ENCODE peak calls at places on chromosomes 11 and 22, in four cellular contexts. Z is GM23338; S is fibroblast of lung; I is CD8-positive, alpha-beta T cell. E is an unnamed sample.

GRCh38 chr11:114416441-114416928 is 16.0 kb downstream of the RBM7 start:
- DNase-seq in Z (no peak), S (peak; percentile 80), I (no peak), E (no peak)

GRCh38 chr11:113189909-113190667 is 124.3 kb upstream of the TTC12 start:
- DNase-seq in Z (no peak), S (peak; percentile 97), I (no peak), E (no peak)

GRCh38 chr22:17910561-17911311 is 113.6 kb downstream of the MICAL3 start:
- DNase-seq in Z (peak; percentile 68), S (peak; percentile 90), I (no peak), E (no peak)

GRCh38 chr11:35540526-35540925 is 15.1 kb upstream of the PAMR1 start:
- DNase-seq in Z (no peak), S (peak; percentile 66), I (no peak), E (no peak)

GRCh38 chr11:2510626-2511402 is 66.0 kb downstream of the KCNQ1 start:
- DNase-seq in Z (no peak), S (no peak), I (no peak), E (peak; percentile 54)

GRCh38 chr11:38839076-38839475 is 2241.0 kb upstream of the RAG2 start:
- DNase-seq in Z (no peak), S (no peak), I (no peak), E (no peak)

GRCh38 chr11:11677672-11678356 is 56.0 kb upstream of the GALNT18 start:
- DNase-seq in Z (no peak), S (no peak), I (no peak), E (no peak)

GRCh38 chr22:45224988-45225731 is 15.5 kb downstream of the KIAA0930 start:
- DNase-seq in Z (no peak), S (no peak), I (no peak), E (no peak)

GRCh38 chr11:30879322-30880020 is 293.3 kb upstream of the MPPED2 start:
- DNase-seq in Z (no peak), S (no peak), I (no peak), E (no peak)

GRCh38 chr22:37675930-37676571 is 615 bp downstream of the LGALS1 start:
- DNase-seq in Z (peak; percentile 26), S (peak; percentile 25), I (no peak), E (no peak)

GRCh38 chr11:106091480-106092123 is 14.1 kb downstream of the AASDHPPT start:
- DNase-seq in Z (no peak), S (peak; percentile 88), I (no peak), E (no peak)

GRCh38 chr11:18650859-18651557 is 16.9 kb upstream of the SPTY2D1 start:
- DNase-seq in Z (peak; percentile 94), S (peak; percentile 18), I (no peak), E (no peak)

GRCh38 chr11:126567419-126567818 is 211.9 kb downstream of the ST3GAL4 start:
- DNase-seq in Z (no peak), S (no peak), I (no peak), E (no peak)

GRCh38 chr22:40567106-40567505 is 69.4 kb downstream of the MRTFA start:
- DNase-seq in Z (no peak), S (peak; percentile 81), I (no peak), E (no peak)

GRCh38 chr11:34632105-34632780 is 11.3 kb downstream of the EHF start:
- DNase-seq in Z (no peak), S (no peak), I (no peak), E (no peak)

GRCh38 chr11:65353900-65354264 is 669 bp upstream of the TIGD3 start:
- DNase-seq in Z (no peak), S (no peak), I (no peak), E (no peak)

GRCh38 chr22:23743303-23743705 is 7.6 kb downstream of the ZNF70 start:
- DNase-seq in Z (no peak), S (no peak), I (no peak), E (no peak)

GRCh38 chr22:39205344-39206021 is 39.3 kb downstream of the PDGFB start:
- DNase-seq in Z (no peak), S (peak; percentile 57), I (peak; percentile 18), E (peak; percentile 59)

GRCh38 chr11:18617688-18618340 is 16.3 kb downstream of the SPTY2D1 start:
- DNase-seq in Z (no peak), S (peak; percentile 75), I (no peak), E (no peak)

GRCh38 chr11:128417607-128418324 is 169.6 kb downstream of the ETS1 start:
- DNase-seq in Z (no peak), S (peak; percentile 95), I (no peak), E (no peak)

GRCh38 chr11:5210376-5210885 is 9.9 kb upstream of the OR51V1 start:
- DNase-seq in Z (no peak), S (no peak), I (no peak), E (no peak)

GRCh38 chr11:130076774-130077481 is 7.2 kb downstream of the APLP2 start:
- DNase-seq in Z (peak; percentile 47), S (no peak), I (no peak), E (no peak)

GRCh38 chr11:126109941-126110731 is 47.5 kb upstream of the CDON start:
- DNase-seq in Z (no peak), S (peak; percentile 83), I (no peak), E (no peak)

GRCh38 chr11:57644748-57645715 is 4.7 kb downstream of the YPEL4 start:
- DNase-seq in Z (peak; percentile 97), S (peak; percentile 55), I (peak; percentile 74), E (no peak)

GRCh38 chr22:32788884-32789624 is 12.5 kb upstream of the TIMP3 start:
- DNase-seq in Z (no peak), S (peak; percentile 81), I (no peak), E (no peak)

GRCh38 chr11:2537896-2538855 is 93.4 kb downstream of the KCNQ1 start:
- DNase-seq in Z (no peak), S (no peak), I (no peak), E (peak; percentile 74)

GRCh38 chr11:76690736-76691135 is 20.2 kb upstream of the LRRC32 start:
- DNase-seq in Z (no peak), S (no peak), I (no peak), E (no peak)

GRCh38 chr11:86118201-86118600 is 49.3 kb upstream of the PICALM start:
- DNase-seq in Z (no peak), S (no peak), I (no peak), E (no peak)

GRCh38 chr11:32029721-32030120 is 61.2 kb upstream of the RCN1 start:
- DNase-seq in Z (no peak), S (peak; percentile 34), I (no peak), E (no peak)

GRCh38 chr11:122601131-122602125 is 54.1 kb upstream of the UBASH3B start:
- DNase-seq in Z (no peak), S (peak; percentile 86), I (no peak), E (no peak)

GRCh38 chr11:69115586-69116560 is 39.9 kb upstream of the SMIM38 start:
- DNase-seq in Z (no peak), S (peak; percentile 34), I (no peak), E (peak; percentile 82)

GRCh38 chr11:72451836-72452376 is 17.6 kb upstream of the CLPB start:
- DNase-seq in Z (no peak), S (no peak), I (no peak), E (no peak)

GRCh38 chr11:28146123-28146751 is 38.0 kb downstream of the METTL15 start:
- DNase-seq in Z (no peak), S (peak; percentile 95), I (no peak), E (no peak)

GRCh38 chr11:110077866-110078325 is 15.3 kb upstream of the ZC3H12C start:
- DNase-seq in Z (peak; percentile 6), S (peak; percentile 71), I (no peak), E (no peak)

DNA sequence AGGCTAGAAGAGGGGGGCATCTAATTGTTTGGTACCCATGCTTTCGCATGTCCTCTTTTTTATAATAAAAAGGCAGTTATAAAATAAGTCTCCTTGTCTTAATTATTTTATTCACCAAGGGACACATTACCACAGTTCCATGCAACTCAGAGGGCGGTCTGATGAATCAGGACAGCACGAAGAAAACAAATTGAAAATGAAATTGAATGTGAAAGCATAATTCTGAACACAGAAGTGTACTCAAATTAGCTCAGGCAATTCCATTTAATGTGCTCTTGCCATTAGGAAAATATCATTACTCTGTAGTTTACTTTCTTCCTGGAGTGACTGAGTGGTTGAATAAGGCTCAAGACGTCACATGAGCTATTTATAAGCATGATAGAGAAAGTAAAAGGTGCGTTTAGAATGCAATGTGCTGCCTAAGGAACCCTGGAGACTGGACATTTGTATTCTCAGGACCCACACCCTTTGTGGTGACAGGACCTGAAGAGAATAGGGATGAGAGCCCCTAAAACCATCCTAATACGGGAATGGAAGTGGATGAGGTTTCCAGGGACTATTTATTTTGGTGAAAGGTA is 59.6 kb downstream of the MTNR1B start:
- DNase-seq in Z (no peak), S (no peak), I (no peak), E (no peak)
- TF ChIP-seq CTCF in Z (no peak), S (no peak), I (no peak), E (no peak)

GRCh38 chr22:36577019-36577418 is 48.1 kb upstream of the EIF3D start:
- DNase-seq in Z (no peak), S (peak; percentile 96), I (no peak), E (no peak)
- TF ChIP-seq CTCF in Z (no peak), S (no peak), I (no peak), E (peak; percentile 30)

DNA sequence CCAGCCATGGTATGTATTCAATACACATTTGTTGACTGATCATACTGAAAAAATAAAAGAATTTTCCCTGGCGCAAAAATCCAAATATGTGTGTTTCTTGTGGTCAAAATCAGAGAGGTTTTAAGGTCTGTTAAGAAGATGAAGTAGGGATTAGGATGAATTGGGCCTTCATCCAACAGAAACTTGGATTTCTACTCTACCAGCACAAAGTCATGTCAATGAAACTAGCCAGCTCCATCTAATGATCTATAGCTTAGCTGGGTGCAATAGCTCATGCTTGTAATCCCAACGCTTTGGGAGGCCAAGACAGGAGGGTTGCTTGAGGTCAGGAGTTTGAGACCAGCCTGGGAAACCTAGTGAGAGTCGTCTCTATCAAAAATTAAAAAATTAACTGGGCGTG is 65.5 kb downstream of the USP35 start:
- DNase-seq in Z (no peak), S (no peak), I (no peak), E (no peak)
- TF ChIP-seq CTCF in Z (no peak), S (no peak), I (no peak), E (no peak)

GRCh38 chr22:35341090-35341874 is 39.6 kb upstream of the HMOX1 start:
- DNase-seq in Z (no peak), S (no peak), I (no peak), E (no peak)

GRCh38 chr22:35335936-35336781 is 36.5 kb downstream of the TOM1 start:
- DNase-seq in Z (no peak), S (no peak), I (no peak), E (no peak)

GRCh38 chr22:35334010-35334409 is 34.3 kb downstream of the TOM1 start:
- DNase-seq in Z (no peak), S (no peak), I (no peak), E (no peak)

GRCh38 chr22:35335468-35335867 is 35.8 kb downstream of the TOM1 start:
- DNase-seq in Z (no peak), S (no peak), I (no peak), E (no peak)

GRCh38 chr22:35337932-35338331 is 38.2 kb downstream of the TOM1 start:
- DNase-seq in Z (peak; percentile 54), S (no peak), I (no peak), E (no peak)
- TF ChIP-seq CTCF in Z (peak; percentile 63), S (no peak), I (no peak), E (no peak)

GRCh38 chr11:117921893-117922292 is 7.3 kb downstream of the TMPRSS13 start:
- DNase-seq in Z (no peak), S (no peak), I (no peak), E (no peak)

GRCh38 chr11:117924631-117925170 is 4.5 kb downstream of the TMPRSS13 start:
- DNase-seq in Z (no peak), S (no peak), I (no peak), E (peak; percentile 57)

GRCh38 chr11:117923275-117923674 is 5.9 kb downstream of the TMPRSS13 start:
- DNase-seq in Z (no peak), S (no peak), I (no peak), E (peak; percentile 53)

GRCh38 chr11:117925198-117925925 is 3.8 kb downstream of the TMPRSS13 start:
- DNase-seq in Z (no peak), S (no peak), I (no peak), E (peak; percentile 51)

GRCh38 chr11:117923773-117924172 is 5.4 kb downstream of the TMPRSS13 start:
- DNase-seq in Z (no peak), S (no peak), I (no peak), E (peak; percentile 42)
- TF ChIP-seq CTCF in Z (peak; percentile 21), S (no peak), I (no peak), E (peak; percentile 18)

E was measured in chondrocyte.